ENCODE peak calls at places on chromosome 15, in seven cellular contexts. X is fibroblast of lung, O is PC-3, V is GM23338, A is MM.1S, C is hepatocyte, M is astrocyte. B is an unnamed sample.

GRCh38 chr15:68379759-68380290 is 52.1 kb downstream of the ITGA11 start:
- DNase-seq in X (no peak), O (no peak), V (no peak), A (peak; percentile 22), C (no peak), M (no peak), B (no peak)

GRCh38 chr15:50675524-50676144 is 11.0 kb downstream of the TRPM7 start:
- DNase-seq in X (peak; percentile 19), O (peak; percentile 65), V (peak; percentile 30), A (peak; percentile 20), C (peak; percentile 30), M (no peak), B (peak; percentile 53)

GRCh38 chr15:48510976-48511375 is 134.5 kb downstream of the FBN1 start:
- DNase-seq in X (peak; percentile 44), O (no peak), V (no peak), A (no peak), C (no peak), M (peak; percentile 27), B (peak; percentile 53)

GRCh38 chr15:85690546-85691226 is 104.0 kb downstream of the KLHL25 start:
- DNase-seq in X (no peak), O (no peak), V (no peak), A (peak; percentile 53), C (no peak), M (no peak), B (peak; percentile 27)

GRCh38 chr15:47991376-47991775 is 129.4 kb upstream of the SLC24A5 start:
- DNase-seq in X (peak; percentile 72), O (no peak), V (no peak), A (no peak), C (no peak), M (peak; percentile 62), B (peak; percentile 27)

GRCh38 chr15:70269991-70270751 is 172.5 kb upstream of the TLE3 start:
- DNase-seq in X (no peak), O (peak; percentile 85), V (no peak), A (no peak), C (no peak), M (no peak), B (no peak)

GRCh38 chr15:38867556-38867955 is 302.9 kb upstream of the RASGRP1 start:
- DNase-seq in X (no peak), O (no peak), V (no peak), A (no peak), C (no peak), M (no peak), B (peak; percentile 23)

GRCh38 chr15:58980351-58980939 is 7.0 kb upstream of the RNF111 start:
- DNase-seq in X (peak; percentile 30), O (peak; percentile 51), V (peak; percentile 52), A (peak; percentile 66), C (peak; percentile 25), M (peak; percentile 3), B (peak; percentile 64)

GRCh38 chr15:91879148-91879547 is 25.6 kb downstream of the SLCO3A1 start:
- DNase-seq in X (no peak), O (no peak), V (no peak), A (no peak), C (no peak), M (no peak), B (no peak)

GRCh38 chr15:62112616-62113593 is 46.1 kb downstream of the C2CD4A start:
- DNase-seq in X (peak; percentile 86), O (peak; percentile 84), V (no peak), A (no peak), C (peak; percentile 81), M (peak; percentile 81), B (peak; percentile 94)

GRCh38 chr15:40331026-40331425 is 7.5 kb downstream of the INAFM2 start:
- DNase-seq in X (no peak), O (no peak), V (no peak), A (no peak), C (no peak), M (no peak), B (no peak)

GRCh38 chr15:57591822-57592367 is at the start of gene MYZAP:
- DNase-seq in X (peak; percentile 31), O (peak; percentile 59), V (peak; percentile 59), A (no peak), C (peak; percentile 81), M (no peak), B (peak; percentile 68)

GRCh38 chr15:94272251-94272898 is 41.0 kb downstream of the MCTP2 start:
- DNase-seq in X (no peak), O (no peak), V (no peak), A (peak; percentile 40), C (no peak), M (no peak), B (no peak)

GRCh38 chr15:24945711-24946110 is 9.1 kb upstream of the SNRPN start:
- DNase-seq in X (no peak), O (no peak), V (no peak), A (no peak), C (no peak), M (no peak), B (no peak)

GRCh38 chr15:90603893-90604292 is 74.2 kb downstream of the CRTC3 start:
- DNase-seq in X (no peak), O (peak; percentile 38), V (peak; percentile 42), A (no peak), C (no peak), M (no peak), B (peak; percentile 59)

GRCh38 chr15:90086868-90087268 is 15.4 kb downstream of the IDH2 start:
- DNase-seq in X (no peak), O (peak; percentile 68), V (peak; percentile 67), A (peak; percentile 57), C (no peak), M (no peak), B (peak; percentile 63)

GRCh38 chr15:44097552-44097951 is 97.5 kb downstream of the FRMD5 start:
- DNase-seq in X (no peak), O (no peak), V (no peak), A (no peak), C (no peak), M (no peak), B (no peak)

GRCh38 chr15:44096596-44096995 is 98.5 kb downstream of the FRMD5 start:
- DNase-seq in X (peak; percentile 23), O (no peak), V (no peak), A (no peak), C (no peak), M (no peak), B (no peak)

GRCh38 chr15:44101286-44101685 is 93.8 kb downstream of the FRMD5 start:
- DNase-seq in X (peak; percentile 40), O (no peak), V (no peak), A (no peak), C (no peak), M (peak; percentile 25), B (peak; percentile 74)

GRCh38 chr15:44101944-44102343 is 93.1 kb downstream of the FRMD5 start:
- DNase-seq in X (peak; percentile 97), O (peak; percentile 53), V (no peak), A (no peak), C (no peak), M (peak; percentile 96), B (peak; percentile 57)

DNA sequence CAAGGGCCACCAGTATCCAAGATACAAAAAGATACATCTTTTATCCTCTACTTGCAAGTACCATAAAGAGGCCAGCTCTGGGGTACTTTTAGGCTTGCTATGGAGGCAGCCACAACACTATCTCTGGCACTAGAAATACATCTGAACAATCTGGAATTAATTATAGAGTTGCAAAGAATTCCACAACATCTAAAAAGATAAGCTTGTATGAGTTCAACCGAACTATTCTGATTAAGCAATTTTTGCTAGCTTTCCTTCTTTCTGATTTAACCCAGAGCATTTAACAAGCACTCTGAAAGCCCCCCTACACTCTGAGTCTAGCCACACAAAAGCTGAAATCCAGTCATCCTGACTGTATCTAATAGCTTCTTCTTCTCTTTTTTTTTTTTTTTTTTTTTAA is 95.4 kb downstream of the FRMD5 start:
- DNase-seq in X (peak; percentile 69), O (no peak), V (no peak), A (no peak), C (no peak), M (peak; percentile 64), B (peak; percentile 35)
- H4K20me1 ChIP-seq in X (no peaks in the 10 kb centered on the region), O (no peaks in the 10 kb centered on the region), V (peaks cover 7% of the 10 kb centered on the region), A (no peaks in the 10 kb centered on the region), C (no peaks in the 10 kb centered on the region), M (peaks cover 4% of the 10 kb centered on the region), B (no peaks in the 10 kb centered on the region)

DNA sequence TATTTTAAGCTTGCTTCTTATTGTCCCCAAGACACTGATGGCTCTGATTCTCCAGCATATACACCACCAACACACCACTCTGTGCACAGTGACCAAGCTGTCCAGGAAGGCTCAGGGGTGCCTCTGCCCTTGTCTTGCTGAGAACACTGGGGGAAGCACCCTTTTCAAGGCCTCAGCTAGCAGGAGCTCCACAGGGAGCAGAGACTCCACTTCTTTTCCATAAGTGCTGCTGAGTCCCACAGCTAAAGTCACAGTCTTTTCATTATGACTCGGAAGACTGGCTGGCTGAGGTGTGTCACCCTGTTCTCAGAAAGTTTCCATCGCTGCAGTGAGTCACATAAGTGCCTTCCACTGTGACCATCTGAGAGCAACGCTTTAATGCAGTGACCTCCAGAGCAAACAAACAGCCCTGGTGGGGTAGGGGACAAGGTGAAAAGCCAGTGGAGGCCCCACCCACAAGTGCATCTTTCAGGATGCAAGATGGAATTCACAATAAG is 226.9 kb upstream of the CHRNA7 start:
- DNase-seq in X (no peak), O (no peak), V (no peak), A (no peak), C (no peak), M (no peak), B (peak; percentile 45)
- TF ChIP-seq EZH2 in X (no peak), O (no peak), V (no peak), A (no peak), C (no peak), M (no peak), B (no peak)

GRCh38 chr15:41824062-41824745 is 3.7 kb upstream of the JMJD7 start:
- DNase-seq in X (no peak), O (no peak), V (no peak), A (no peak), C (no peak), M (no peak), B (no peak)

GRCh38 chr15:41823502-41823901 is 4.4 kb upstream of the JMJD7 start:
- DNase-seq in X (no peak), O (no peak), V (no peak), A (no peak), C (no peak), M (no peak), B (no peak)

GRCh38 chr15:41822471-41822870 is 5.4 kb upstream of the JMJD7 start:
- DNase-seq in X (no peak), O (no peak), V (no peak), A (no peak), C (no peak), M (no peak), B (no peak)

GRCh38 chr15:41821831-41822230 is 6.1 kb upstream of the JMJD7 start:
- DNase-seq in X (no peak), O (no peak), V (no peak), A (no peak), C (no peak), M (no peak), B (no peak)

GRCh38 chr15:41822957-41823356 is 4.9 kb upstream of the JMJD7 start:
- DNase-seq in X (no peak), O (no peak), V (no peak), A (no peak), C (no peak), M (no peak), B (no peak)
- H3K36me3 ChIP-seq in X (peaks cover 27% of the 10 kb centered on the region), O (peaks cover 17% of the 10 kb centered on the region), V (no peaks in the 10 kb centered on the region), A (no peaks in the 10 kb centered on the region), C (no peaks in the 10 kb centered on the region), M (peaks cover 17% of the 10 kb centered on the region), B (no peaks in the 10 kb centered on the region)

DNA sequence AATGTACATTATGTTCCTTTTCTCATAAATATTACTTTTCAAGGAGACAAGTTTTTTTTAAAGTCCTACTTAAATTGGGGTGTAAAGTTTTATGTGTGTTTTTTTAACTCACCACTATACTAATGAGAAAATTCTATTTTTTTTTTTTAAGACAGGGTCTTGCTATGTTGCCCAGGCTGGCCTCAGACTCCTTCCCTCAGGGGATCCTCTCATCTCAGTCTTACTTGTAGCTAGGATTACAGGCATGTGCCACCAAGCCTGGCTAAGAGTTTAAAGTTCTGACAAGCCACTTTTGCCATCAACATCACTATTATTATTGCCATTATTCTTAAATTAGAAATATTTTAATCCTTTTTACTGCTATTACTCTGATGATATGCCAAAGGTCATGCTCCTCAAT is 7.7 kb downstream of the TSPAN3 start:
- DNase-seq in X (no peak), O (no peak), V (no peak), A (no peak), C (no peak), M (no peak), B (no peak)
- H4K20me1 ChIP-seq in X (no peaks in the 10 kb centered on the region), O (peaks cover 3% of the 10 kb centered on the region), V (peaks cover 11% of the 10 kb centered on the region), A (no peaks in the 10 kb centered on the region), C (peaks cover 82% of the 10 kb centered on the region), M (peaks cover 77% of the 10 kb centered on the region), B (peaks cover 5% of the 10 kb centered on the region)

B was measured in GM23248.